ENCODE peak calls at places on chromosomes 2 and 18, in four cellular contexts. C is HCT116, U is PC-3, X is fibroblast of lung. K is an unnamed sample.

GRCh38 chr2:115160523-115161521 is 718.4 kb downstream of the DPP10 start:
- DNase-seq in C (no peak), U (no peak), X (no peak), K (no peak)

GRCh38 chr2:99682280-99683060 is 192.7 kb upstream of the REV1 start:
- DNase-seq in C (no peak), U (no peak), X (peak; percentile 93), K (peak; percentile 91)

GRCh38 chr18:59643740-59644139 is 53.5 kb downstream of the CCBE1 start:
- DNase-seq in C (no peak), U (no peak), X (no peak), K (no peak)

GRCh38 chr18:45127395-45127794 is 446.7 kb downstream of the SETBP1 start:
- DNase-seq in C (no peak), U (no peak), X (no peak), K (no peak)

GRCh38 chr2:152743004-152743403 is 24.6 kb downstream of the ARL6IP6 start:
- DNase-seq in C (peak; percentile 8), U (peak; percentile 51), X (no peak), K (no peak)

GRCh38 chr2:148756292-148756975 is 111.9 kb downstream of the EPC2 start:
- DNase-seq in C (no peak), U (peak; percentile 86), X (peak; percentile 40), K (peak; percentile 25)

GRCh38 chr18:24094561-24094960 is 44.3 kb upstream of the CABYR start:
- DNase-seq in C (no peak), U (no peak), X (no peak), K (no peak)

GRCh38 chr2:228408529-228409227 is 227.2 kb upstream of the SPHKAP start:
- DNase-seq in C (no peak), U (peak; percentile 67), X (no peak), K (no peak)

GRCh38 chr2:180763249-180763989 is 217.0 kb upstream of the UBE2E3 start:
- DNase-seq in C (no peak), U (peak; percentile 78), X (no peak), K (no peak)

DNA sequence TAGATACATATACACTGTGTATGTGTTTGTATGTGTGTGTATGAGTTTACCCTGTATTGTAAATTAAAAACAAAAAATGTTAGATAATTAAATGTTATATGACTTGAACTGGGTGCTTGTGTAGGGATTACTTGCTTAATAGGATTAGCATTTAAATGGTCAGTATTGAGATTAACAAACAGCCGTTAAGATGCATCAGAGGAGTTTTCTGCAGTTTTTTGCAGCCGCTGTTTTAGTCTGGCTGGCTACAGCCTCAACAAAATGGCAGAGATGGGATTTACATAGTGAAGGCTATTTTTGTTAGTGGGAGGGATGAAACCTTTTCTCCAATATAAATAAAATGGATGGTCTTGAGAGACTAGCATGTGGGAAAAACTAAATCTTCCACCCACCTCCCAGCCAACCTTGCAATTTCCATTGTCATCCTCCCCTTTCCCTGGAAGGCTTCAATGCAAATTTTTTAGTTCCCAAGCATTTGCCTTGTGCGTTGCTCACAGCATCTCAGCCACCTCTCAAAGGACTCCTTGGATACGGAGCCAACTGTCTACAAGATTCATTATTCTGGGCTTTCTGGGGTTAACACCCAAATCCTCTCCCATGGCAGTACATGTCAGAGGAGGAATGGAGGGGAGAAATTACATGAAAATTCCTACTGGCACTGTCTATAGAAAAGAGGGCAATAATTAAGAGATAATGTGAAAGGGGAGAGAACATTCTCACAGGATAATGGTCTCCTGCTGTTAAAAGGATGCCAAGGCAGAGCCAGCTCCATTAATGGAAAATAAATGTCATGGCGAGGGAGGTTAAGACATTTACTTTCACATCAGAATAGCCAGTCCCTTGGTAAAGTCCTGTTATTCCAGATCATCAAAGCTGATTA is 351.8 kb downstream of the CDH2 start:
- DNase-seq in C (no peak), U (no peak), X (no peak), K (no peak)
- H3K27ac ChIP-seq in C (no peak overlapping the region), U (no peak overlapping the region), X (no peak overlapping the region), K (no peak overlapping the region)

GRCh38 chr2:177193240-177193639 is 19.4 kb upstream of the HNRNPA3 start:
- DNase-seq in C (no peak), U (no peak), X (no peak), K (no peak)
- H3K4me3 ChIP-seq in C (no peak overlapping the region), U (no peak overlapping the region), X (no peak overlapping the region), K (no peak overlapping the region)

DNA sequence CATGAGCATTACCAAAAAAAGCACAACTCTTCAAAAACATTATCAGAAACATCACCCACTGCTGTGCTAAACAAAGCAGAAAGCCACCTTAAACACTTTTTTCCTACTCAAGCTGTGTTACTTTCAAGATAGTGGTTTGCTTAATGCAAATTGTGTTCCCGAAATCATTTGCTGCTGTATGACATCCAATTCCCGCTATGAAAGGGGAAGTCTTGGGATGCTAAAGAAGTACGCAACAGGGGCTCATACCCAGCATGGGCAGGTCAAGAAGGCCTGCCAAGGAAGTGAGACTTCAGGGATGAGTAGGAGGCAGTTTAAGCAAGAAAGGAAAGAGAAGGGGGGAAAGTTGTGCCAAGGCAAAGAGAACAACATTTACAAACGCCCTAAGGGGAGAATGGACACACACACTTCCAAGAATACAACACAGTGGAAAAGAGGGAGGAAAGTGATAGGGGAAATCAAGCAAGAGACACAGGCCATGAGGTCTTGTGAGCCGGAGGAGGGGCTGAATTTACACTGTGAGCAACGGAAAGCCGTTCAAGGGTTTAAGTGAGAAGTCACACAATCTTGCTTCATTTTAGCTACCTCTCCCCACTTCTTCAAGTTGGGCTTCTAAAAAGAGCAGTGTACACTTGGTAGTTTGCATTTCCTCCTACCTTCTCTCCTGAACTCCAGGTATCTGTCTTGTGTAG is 4.1 kb downstream of the PTPN2 start:
- DNase-seq in C (no peak), U (no peak), X (no peak), K (no peak)
- H2AFZ ChIP-seq in C (no peak overlapping the region), U (no peak overlapping the region), X (no peak overlapping the region), K (no peak overlapping the region)

GRCh38 chr2:20212459-20212870 is 12.5 kb downstream of the SDC1 start:
- DNase-seq in C (no peak), U (no peak), X (peak; percentile 52), K (peak; percentile 29)
- H3K27ac ChIP-seq in C (no peak overlapping the region), U (no peak overlapping the region), X (no peak overlapping the region), K (no peak overlapping the region)

GRCh38 chr2:190467575-190468083 is 59.5 kb downstream of the MFSD6 start:
- DNase-seq in C (no peak), U (no peak), X (peak; percentile 42), K (peak; percentile 27)
- H3K4me3 ChIP-seq in C (no peak overlapping the region), U (no peak overlapping the region), X (no peak overlapping the region), K (no peak overlapping the region)

GRCh38 chr18:35343488-35343935 is 708 bp downstream of the ZNF24 start:
- DNase-seq in C (no peak), U (no peak), X (no peak), K (no peak)
- H2AFZ ChIP-seq in C (no peak overlapping the region), U (no peak overlapping the region), X (no peak overlapping the region), K (no peak overlapping the region)

DNA sequence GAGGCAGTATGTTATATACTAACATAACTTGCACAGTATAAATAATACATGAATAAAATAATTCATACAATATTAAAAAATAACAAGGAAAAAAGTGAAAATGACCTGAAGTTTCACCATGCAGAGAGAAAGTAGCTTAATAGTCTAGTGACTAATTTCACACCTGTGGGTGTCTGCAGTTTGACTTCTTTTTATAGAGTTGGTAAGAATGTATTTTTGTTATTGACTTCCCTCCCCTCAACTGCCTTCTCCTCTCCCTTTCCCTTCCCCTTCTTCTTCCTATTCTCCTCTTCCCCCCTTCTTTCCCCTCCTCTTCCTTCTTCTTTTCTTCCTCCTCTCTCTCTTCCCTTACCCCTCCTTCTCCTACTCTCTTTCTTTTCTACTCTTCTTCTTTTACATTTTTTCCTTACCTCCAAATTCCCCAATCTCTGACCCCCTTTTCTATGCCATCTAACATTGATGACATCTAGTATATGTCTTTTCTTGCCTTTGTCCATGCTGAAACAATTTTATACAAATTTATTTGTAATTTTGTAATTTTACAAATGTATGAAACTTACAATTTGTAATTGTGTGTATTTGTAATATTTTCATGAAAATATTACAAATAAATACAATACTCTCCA is 3.1 kb downstream of the DNAH6 start:
- DNase-seq in C (no peak), U (no peak), X (no peak), K (no peak)
- H3K27ac ChIP-seq in C (no peak overlapping the region), U (no peak overlapping the region), X (no peak overlapping the region), K (no peak overlapping the region)

K was measured in astrocyte.